ENCODE peak calls at places on chromosomes 3 and 15, in four cellular contexts. G is breast epithelium, O is ovary, H is left ventricle myocardium inferior. S is an unnamed sample.

GRCh38 chr3:170049146-170050000 is 11.6 kb downstream of the GPR160 start:
- DNase-seq in G (peak; percentile 42), O (no peak), H (no peak), S (peak; percentile 58)

GRCh38 chr3:48919215-48920138 is 835 bp downstream of the ARIH2 start:
- DNase-seq in G (no peak), O (no peak), H (peak; percentile 20), S (peak; percentile 70)

GRCh38 chr15:68564173-68564572 is 14.6 kb upstream of the CORO2B start:
- DNase-seq in G (no peak), O (peak; percentile 3), H (no peak), S (no peak)

GRCh38 chr3:189947948-189948723 is 172.6 kb downstream of the P3H2 start:
- DNase-seq in G (no peak), O (no peak), H (no peak), S (peak; percentile 69)

GRCh38 chr3:3170998-3171397 is 8.5 kb downstream of the CRBN start:
- DNase-seq in G (no peak), O (no peak), H (no peak), S (no peak)

GRCh38 chr3:42613462-42613861 is 13.0 kb downstream of the NKTR start:
- DNase-seq in G (no peak), O (no peak), H (no peak), S (no peak)

GRCh38 chr3:49903451-49904424 is at the start of gene MST1R:
- DNase-seq in G (peak; percentile 87), O (peak; percentile 67), H (peak; percentile 76), S (peak; percentile 94)

GRCh38 chr15:65833501-65834220 is 35.6 kb upstream of the RAB11A start:
- DNase-seq in G (no peak), O (no peak), H (no peak), S (no peak)

GRCh38 chr3:4233488-4233887 is 69.7 kb upstream of the SETMAR start:
- DNase-seq in G (no peak), O (no peak), H (no peak), S (no peak)

GRCh38 chr15:24878153-24878552 is 76.6 kb upstream of the SNRPN start:
- DNase-seq in G (no peak), O (no peak), H (peak; percentile 26), S (no peak)

DNA sequence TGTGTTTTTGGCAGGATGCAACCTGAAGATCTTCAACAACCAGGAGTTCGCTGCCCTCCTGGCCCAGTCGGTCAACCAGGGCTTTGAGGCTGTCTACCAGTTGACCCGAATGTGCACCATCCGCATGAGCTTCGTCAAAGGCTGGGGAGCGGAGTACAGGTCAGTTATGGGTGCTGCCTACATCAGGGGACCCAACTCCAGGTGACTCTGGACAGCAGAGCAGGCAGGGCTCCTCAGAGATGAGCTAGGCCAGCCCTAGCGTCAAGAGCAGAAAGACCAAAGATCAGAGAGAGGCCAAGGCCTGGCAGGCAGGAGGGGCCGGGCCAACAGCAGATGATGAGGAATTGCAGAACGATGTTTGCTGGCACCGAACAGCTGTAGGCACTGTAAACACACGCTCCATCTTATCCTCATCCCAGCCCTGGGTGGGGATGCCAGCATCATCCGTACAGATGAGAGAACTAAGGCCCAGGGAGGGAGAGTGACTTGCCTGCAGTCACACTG is 67.1 kb downstream of the AAGAB start:
- DNase-seq in G (no peak), O (no peak), H (no peak), S (peak; percentile 28)
- H3K36me3 ChIP-seq in G (no peaks in the 10 kb centered on the region), O (no peaks in the 10 kb centered on the region), H (peaks cover 43% of the 10 kb centered on the region), S (no peaks in the 10 kb centered on the region)

GRCh38 chr15:90407871-90408317 is 19.9 kb downstream of the IQGAP1 start:
- DNase-seq in G (no peak), O (no peak), H (no peak), S (no peak)
- H3K4me1 ChIP-seq in G (peaks cover 30% of the 10 kb centered on the region), O (peaks cover 14% of the 10 kb centered on the region), H (peaks cover 85% of the 10 kb centered on the region), S (peaks cover 56% of the 10 kb centered on the region)

GRCh38 chr3:108578064-108578463 is 11.2 kb downstream of the CIP2A start:
- DNase-seq in G (no peak), O (no peak), H (no peak), S (no peak)
- H3K36me3 ChIP-seq in G (no peaks in the 10 kb centered on the region), O (no peaks in the 10 kb centered on the region), H (peaks cover 4% of the 10 kb centered on the region), S (no peaks in the 10 kb centered on the region)

GRCh38 chr3:113243846-113244245 is 32.5 kb downstream of the BOC start:
- DNase-seq in G (no peak), O (no peak), H (no peak), S (no peak)
- H3K4me1 ChIP-seq in G (peaks cover 16% of the 10 kb centered on the region), O (peaks cover 34% of the 10 kb centered on the region), H (peaks cover 40% of the 10 kb centered on the region), S (no peaks in the 10 kb centered on the region)

GRCh38 chr15:59115047-59115446 is 10.1 kb downstream of the CCNB2 start:
- DNase-seq in G (no peak), O (no peak), H (no peak), S (no peak)
- H3K36me3 ChIP-seq in G (no peaks in the 10 kb centered on the region), O (no peaks in the 10 kb centered on the region), H (no peaks in the 10 kb centered on the region), S (no peaks in the 10 kb centered on the region)

GRCh38 chr3:111807826-111808225 is 51.2 kb upstream of the PHLDB2 start:
- DNase-seq in G (no peak), O (no peak), H (no peak), S (no peak)
- H3K4me1 ChIP-seq in G (no peaks in the 10 kb centered on the region), O (peaks cover 3% of the 10 kb centered on the region), H (peaks cover 25% of the 10 kb centered on the region), S (no peaks in the 10 kb centered on the region)

DNA sequence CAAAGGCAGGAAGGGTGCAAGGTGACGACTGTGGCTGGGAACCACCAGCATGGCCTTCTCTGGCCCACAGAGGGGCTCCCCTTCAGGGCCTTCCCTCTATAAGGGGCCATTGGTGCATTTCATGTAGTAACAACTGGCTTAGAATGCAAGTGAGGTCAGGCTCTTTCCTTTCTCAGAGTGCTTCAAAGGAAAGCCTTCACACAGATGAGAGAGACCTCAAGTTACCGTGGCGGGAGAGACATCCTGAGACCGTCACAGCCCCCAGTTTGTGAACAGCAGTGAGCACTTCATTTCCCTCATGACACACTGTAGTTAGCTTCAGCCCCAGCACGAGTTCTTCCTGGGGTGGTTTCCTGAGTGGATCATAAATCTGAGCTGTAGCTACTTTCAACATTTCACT is 96.6 kb upstream of the LIMD1 start:
- DNase-seq in G (no peak), O (no peak), H (no peak), S (no peak)
- H3K36me3 ChIP-seq in G (no peaks in the 10 kb centered on the region), O (no peaks in the 10 kb centered on the region), H (peaks cover 42% of the 10 kb centered on the region), S (no peaks in the 10 kb centered on the region)

GRCh38 chr3:195151402-195151801 is 119.6 kb downstream of the XXYLT1 start:
- DNase-seq in G (no peak), O (no peak), H (no peak), S (no peak)
- H3K4me1 ChIP-seq in G (peaks cover 10% of the 10 kb centered on the region), O (peaks cover 13% of the 10 kb centered on the region), H (peaks cover 97% of the 10 kb centered on the region), S (peaks cover 22% of the 10 kb centered on the region)

DNA sequence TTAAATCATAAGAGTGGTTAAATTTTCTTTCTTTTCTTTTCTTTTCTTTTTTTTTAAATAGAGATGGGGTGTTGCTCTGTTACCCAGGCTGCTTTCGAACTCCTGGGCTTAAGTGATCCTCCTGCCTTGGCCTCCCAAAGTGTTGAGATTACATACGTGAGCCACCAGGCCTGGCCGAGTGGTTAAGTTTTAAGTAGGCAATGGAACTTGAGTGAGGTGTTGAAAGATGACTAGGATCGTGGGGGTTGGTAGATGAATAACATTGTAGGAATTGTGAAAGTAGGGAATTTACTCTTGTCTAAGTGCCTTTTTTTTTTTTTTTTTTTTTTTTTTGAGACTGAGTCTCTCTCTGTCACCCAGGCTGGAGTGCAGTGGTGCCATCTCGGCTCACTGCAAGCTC is 9.9 kb downstream of the ECT2 start:
- DNase-seq in G (no peak), O (no peak), H (no peak), S (no peak)
- H3K36me3 ChIP-seq in G (no peaks in the 10 kb centered on the region), O (no peaks in the 10 kb centered on the region), H (peaks cover 36% of the 10 kb centered on the region), S (no peaks in the 10 kb centered on the region)

S was measured in mucosa of descending colon.